ENCODE peak calls at places on chromosomes 13 and 19, in eight cellular contexts. F, N, Y, M, P, W, V and C are unnamed samples.

GRCh38 chr13:31369213-31369612 is 169.4 kb downstream of the B3GLCT start:
- DNase-seq in F (no peak), N (no peak), Y (no peak), M (no peak), P (no peak), W (no peak), V (no peak), C (peak; percentile 24)

GRCh38 chr19:13526552-13526951 is 20.3 kb upstream of the CACNA1A start:
- DNase-seq in F (peak; percentile 51), N (peak; percentile 34), Y (peak; percentile 49), M (peak; percentile 71), P (no peak), W (peak; percentile 70), V (peak; percentile 64), C (no peak)

GRCh38 chr13:100214886-100215285 is 126.0 kb downstream of the PCCA start:
- DNase-seq in F (peak; percentile 35), N (no peak), Y (peak; percentile 47), M (peak; percentile 86), P (peak; percentile 54), W (no peak), V (no peak), C (peak; percentile 76)

GRCh38 chr13:19795956-19796355 is 13.2 kb upstream of the PSPC1 start:
- DNase-seq in F (no peak), N (no peak), Y (no peak), M (no peak), P (no peak), W (no peak), V (no peak), C (no peak)

GRCh38 chr19:50821622-50822021 is 2.0 kb downstream of the KLK1 start:
- DNase-seq in F (no peak), N (no peak), Y (no peak), M (no peak), P (no peak), W (no peak), V (no peak), C (no peak)

GRCh38 chr13:48126944-48127814 is 32.3 kb upstream of the MED4 start:
- DNase-seq in F (peak; percentile 66), N (peak; percentile 71), Y (peak; percentile 77), M (peak; percentile 93), P (peak; percentile 83), W (peak; percentile 51), V (peak; percentile 83), C (peak; percentile 82)

GRCh38 chr13:30559274-30559673 is 58.4 kb upstream of the USPL1 start:
- DNase-seq in F (no peak), N (no peak), Y (no peak), M (no peak), P (no peak), W (no peak), V (no peak), C (no peak)

GRCh38 chr13:109869312-109870237 is 83.2 kb upstream of the IRS2 start:
- DNase-seq in F (no peak), N (no peak), Y (peak; percentile 65), M (peak; percentile 47), P (peak; percentile 63), W (peak; percentile 59), V (no peak), C (no peak)

GRCh38 chr13:35760678-35761308 is 284.3 kb upstream of the MAB21L1 start:
- DNase-seq in F (no peak), N (no peak), Y (no peak), M (peak; percentile 91), P (no peak), W (no peak), V (no peak), C (no peak)

GRCh38 chr13:107271226-107271625 is 703.3 kb upstream of the ARGLU1 start:
- DNase-seq in F (peak; percentile 29), N (peak; percentile 76), Y (peak; percentile 49), M (peak; percentile 88), P (peak; percentile 44), W (peak; percentile 71), V (no peak), C (peak; percentile 41)

GRCh38 chr13:28568286-28568685 is 73.4 kb upstream of the FLT1 start:
- DNase-seq in F (no peak), N (no peak), Y (peak; percentile 32), M (no peak), P (peak; percentile 43), W (no peak), V (no peak), C (peak; percentile 65)

GRCh38 chr19:47049307-47049700 is 880 bp upstream of the TMEM160 start:
- DNase-seq in F (peak; percentile 6), N (peak; percentile 27), Y (peak; percentile 55), M (peak; percentile 90), P (no peak), W (no peak), V (no peak), C (peak; percentile 78)

GRCh38 chr19:40718774-40719391 is 2.0 kb downstream of the ITPKC start:
- DNase-seq in F (peak; percentile 72), N (peak; percentile 46), Y (peak; percentile 81), M (peak; percentile 53), P (peak; percentile 64), W (peak; percentile 57), V (peak; percentile 72), C (peak; percentile 75)

GRCh38 chr19:2424686-2425621 is 2.4 kb downstream of the TIMM13 start:
- DNase-seq in F (peak; percentile 66), N (peak; percentile 85), Y (peak; percentile 92), M (peak; percentile 84), P (peak; percentile 69), W (peak; percentile 81), V (no peak), C (peak; percentile 69)

GRCh38 chr13:114166381-114167131 is 12.5 kb upstream of the CFAP97D2 start:
- DNase-seq in F (no peak), N (no peak), Y (peak; percentile 24), M (no peak), P (no peak), W (no peak), V (no peak), C (no peak)

GRCh38 chr13:46622918-46623256 is 69.9 kb downstream of the LRCH1 start:
- DNase-seq in F (peak; percentile 25), N (no peak), Y (peak; percentile 94), M (no peak), P (peak; percentile 92), W (no peak), V (peak; percentile 22), C (peak; percentile 86)

GRCh38 chr13:113497217-113497616 is 6.7 kb upstream of the DCUN1D2 start:
- DNase-seq in F (no peak), N (peak; percentile 37), Y (no peak), M (peak; percentile 50), P (peak; percentile 19), W (no peak), V (no peak), C (no peak)

GRCh38 chr13:99501952-99502310 is 659 bp downstream of the TM9SF2 start:
- DNase-seq in F (peak; percentile 6), N (no peak), Y (peak; percentile 72), M (peak; percentile 23), P (peak; percentile 23), W (no peak), V (peak; percentile 70), C (peak; percentile 63)

GRCh38 chr19:38223617-38224013 is 407 bp downstream of the DPF1 start:
- DNase-seq in F (no peak), N (no peak), Y (no peak), M (no peak), P (no peak), W (no peak), V (no peak), C (no peak)
- H3K9ac ChIP-seq in F (peak overlapping the region; percentile 56), N (no peak overlapping the region), Y (peak overlapping the region; percentile 71), M (peak overlapping the region; percentile 59), P (peak overlapping the region; percentile 58), W (no peak overlapping the region), V (peak overlapping the region; percentile 74), C (peak overlapping the region; percentile 34)

GRCh38 chr19:16446108-16447014 is 25.4 kb downstream of the EPS15L1 start:
- DNase-seq in F (no peak), N (no peak), Y (no peak), M (no peak), P (no peak), W (no peak), V (peak; percentile 90), C (no peak)
- H3K9ac ChIP-seq in F (no peak overlapping the region), N (no peak overlapping the region), Y (no peak overlapping the region), M (no peak overlapping the region), P (no peak overlapping the region), W (peak overlapping the region; percentile 3), V (peak overlapping the region; percentile 86), C (no peak overlapping the region)

GRCh38 chr19:15401397-15401710 is 17.4 kb downstream of the AKAP8L start:
- DNase-seq in F (no peak), N (no peak), Y (no peak), M (no peak), P (no peak), W (no peak), V (no peak), C (no peak)

GRCh38 chr19:15403151-15403531 is 15.6 kb downstream of the AKAP8L start:
- DNase-seq in F (no peak), N (no peak), Y (no peak), M (no peak), P (no peak), W (no peak), V (no peak), C (no peak)

GRCh38 chr19:15400521-15401396 is 18.0 kb downstream of the AKAP8L start:
- DNase-seq in F (no peak), N (no peak), Y (no peak), M (no peak), P (no peak), W (no peak), V (no peak), C (no peak)

GRCh38 chr19:15404097-15404779 is 14.6 kb downstream of the AKAP8L start:
- DNase-seq in F (no peak), N (no peak), Y (no peak), M (no peak), P (no peak), W (no peak), V (no peak), C (no peak)

DNA sequence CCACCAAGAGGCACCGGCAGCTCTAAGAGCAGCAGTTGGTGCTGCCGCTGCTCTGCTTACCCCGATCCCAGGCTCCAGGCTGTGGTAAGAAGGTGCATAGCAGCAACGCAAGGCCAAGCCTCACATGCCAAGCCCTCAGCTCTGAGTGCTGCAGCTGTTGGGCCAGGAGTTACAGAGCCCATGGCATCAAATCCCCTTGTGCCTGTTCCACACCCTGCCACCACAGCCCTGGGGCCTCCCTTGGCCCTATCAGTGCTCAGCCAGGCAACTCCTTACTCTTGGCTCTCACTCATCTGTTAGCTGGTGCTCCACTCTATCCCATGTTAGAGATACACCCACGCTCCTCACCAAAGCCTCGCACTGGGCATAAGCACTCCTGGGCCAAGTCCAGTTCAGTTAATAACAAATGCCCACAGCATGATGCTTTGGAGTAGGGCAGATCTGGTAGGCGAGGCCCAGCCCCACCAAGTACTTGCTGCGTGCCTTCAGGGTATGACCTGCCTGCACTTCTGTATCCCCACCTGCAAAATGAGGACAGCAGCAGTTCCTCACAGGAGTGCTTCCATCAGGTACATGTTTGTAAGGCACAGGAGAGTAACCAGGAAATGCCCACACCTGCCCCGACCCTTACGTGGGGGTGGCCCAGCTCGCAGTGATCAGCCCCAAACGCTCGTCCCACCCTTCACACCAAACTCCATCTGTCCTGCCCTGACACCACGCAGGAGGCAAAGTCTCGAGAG is 16.2 kb downstream of the AKAP8L start:
- DNase-seq in F (no peak), N (no peak), Y (no peak), M (no peak), P (no peak), W (no peak), V (no peak), C (no peak)
- H3K9ac ChIP-seq in F (no peak overlapping the region), N (no peak overlapping the region), Y (no peak overlapping the region), M (no peak overlapping the region), P (no peak overlapping the region), W (no peak overlapping the region), V (no peak overlapping the region), C (no peak overlapping the region)

DNA sequence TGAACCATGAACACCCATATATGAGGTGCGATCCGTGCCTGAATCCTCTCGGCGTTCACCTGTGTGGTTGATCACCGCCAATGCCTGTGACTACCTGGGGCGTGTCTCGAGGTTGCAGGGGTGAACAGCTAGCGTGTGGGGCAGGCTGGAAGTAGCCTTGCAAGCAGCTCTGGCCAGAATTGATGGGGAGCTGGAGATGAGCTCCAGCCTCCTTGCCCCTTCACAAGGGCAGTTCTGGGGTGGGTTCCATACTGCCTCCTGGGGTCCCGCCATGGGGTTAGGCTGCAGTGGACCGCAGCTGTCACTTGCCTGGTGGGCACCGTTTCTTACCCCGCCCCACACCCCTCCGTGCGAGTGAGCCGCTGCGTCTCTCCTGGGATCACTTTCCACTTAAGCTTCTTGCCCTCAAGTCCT is 154.5 kb upstream of the SOX1 start:
- DNase-seq in F (no peak), N (no peak), Y (no peak), M (no peak), P (no peak), W (peak; percentile 13), V (no peak), C (no peak)
- H3K9ac ChIP-seq in F (no peak overlapping the region), N (no peak overlapping the region), Y (no peak overlapping the region), M (no peak overlapping the region), P (no peak overlapping the region), W (no peak overlapping the region), V (no peak overlapping the region), C (no peak overlapping the region)